ENCODE peak calls at places on chromosomes 1 and 21, in four cellular contexts. One of them, this sample, is unnamed.

GRCh38 chr1:36884029-36884701 is 150.2 kb downstream of the GRIK3 start:
- DNase-seq in K562: no peak
- DNase-seq in GM12878: peak
- DNase-seq in HepG2: no peak
- DNase-seq in this sample: no peak

GRCh38 chr1:230215049-230215448 is 148.0 kb downstream of the GALNT2 start:
- DNase-seq in K562: no peak
- DNase-seq in GM12878: no peak
- DNase-seq in HepG2: peak
- DNase-seq in this sample: peak

GRCh38 chr1:160777486-160778089 is 18.4 kb upstream of the LY9 start:
- DNase-seq in GM12878: no peak
- DNase-seq in K562: peak
- DNase-seq in HepG2: peak
- DNase-seq in this sample: peak

GRCh38 chr1:32291145-32291707 is 657 bp upstream of the HDAC1 start:
- DNase-seq in K562: no peak
- DNase-seq in HepG2: peak
- DNase-seq in GM12878: no peak
- DNase-seq in this sample: no peak

GRCh38 chr1:157404063-157404501 is 148.2 kb downstream of the FCRL5 start:
- DNase-seq in GM12878: no peak
- DNase-seq in K562: no peak
- DNase-seq in HepG2: no peak
- DNase-seq in this sample: no peak

GRCh38 chr1:7690076-7690475 is 81.0 kb upstream of the VAMP3 start:
- DNase-seq in HepG2: no peak
- DNase-seq in GM12878: no peak
- DNase-seq in K562: no peak
- DNase-seq in this sample: no peak

GRCh38 chr21:23003951-23004350 is 2005.7 kb downstream of the NCAM2 start:
- DNase-seq in GM12878: no peak
- DNase-seq in K562: no peak
- DNase-seq in HepG2: no peak
- DNase-seq in this sample: no peak

GRCh38 chr21:46413365-46413696 is 45.4 kb upstream of the DIP2A start:
- DNase-seq in GM12878: no peak
- DNase-seq in HepG2: no peak
- DNase-seq in K562: no peak
- DNase-seq in this sample: no peak

GRCh38 chr1:222009105-222009730 is 267.3 kb upstream of the DUSP10 start:
- DNase-seq in GM12878: peak
- DNase-seq in HepG2: peak
- DNase-seq in K562: peak
- DNase-seq in this sample: peak

GRCh38 chr1:234613992-234614584 is 4.1 kb upstream of the IRF2BP2 start:
- DNase-seq in K562: no peak
- DNase-seq in HepG2: no peak
- DNase-seq in GM12878: no peak
- DNase-seq in this sample: no peak

GRCh38 chr1:15424981-15425380 is 13.3 kb upstream of the CTRC start:
- DNase-seq in HepG2: no peak
- DNase-seq in GM12878: no peak
- DNase-seq in K562: no peak
- DNase-seq in this sample: no peak

GRCh38 chr1:76940586-76941335 is 73.5 kb downstream of the ST6GALNAC5 start:
- DNase-seq in HepG2: no peak
- DNase-seq in GM12878: no peak
- DNase-seq in K562: no peak
- DNase-seq in this sample: no peak

GRCh38 chr1:36775716-36776115 is 258.6 kb downstream of the GRIK3 start:
- DNase-seq in K562: no peak
- DNase-seq in GM12878: no peak
- DNase-seq in HepG2: no peak
- DNase-seq in this sample: no peak

GRCh38 chr1:51303751-51304196 is 26.6 kb downstream of the TTC39A start:
- DNase-seq in K562: no peak
- DNase-seq in HepG2: no peak
- DNase-seq in GM12878: peak
- DNase-seq in this sample: no peak

GRCh38 chr1:63537940-63538339 is 14.6 kb downstream of the EFCAB7 start:
- DNase-seq in HepG2: no peak
- DNase-seq in K562: no peak
- DNase-seq in GM12878: no peak
- DNase-seq in this sample: peak

GRCh38 chr1:154818911-154819310 is 51.2 kb downstream of the KCNN3 start:
- DNase-seq in HepG2: no peak
- DNase-seq in K562: no peak
- DNase-seq in GM12878: no peak
- DNase-seq in this sample: no peak

GRCh38 chr1:186465956-186466355 is 5.0 kb upstream of the PDC start:
- DNase-seq in HepG2: no peak
- DNase-seq in GM12878: no peak
- DNase-seq in K562: no peak
- DNase-seq in this sample: no peak

GRCh38 chr1:1915911-1916835 is 1.1 kb downstream of the CALML6 start:
- DNase-seq in K562: no peak
- DNase-seq in GM12878: no peak
- DNase-seq in HepG2: no peak
- DNase-seq in this sample: no peak

GRCh38 chr1:42484382-42484781 is 21.3 kb downstream of the CCDC30 start:
- DNase-seq in K562: no peak
- DNase-seq in HepG2: peak
- DNase-seq in GM12878: no peak
- DNase-seq in this sample: no peak

GRCh38 chr1:182397653-182398388 is 2.6 kb downstream of the TEDDM1 start:
- DNase-seq in K562: no peak
- DNase-seq in GM12878: no peak
- DNase-seq in HepG2: no peak
- DNase-seq in this sample: no peak

GRCh38 chr1:222791006-222791710 is 23.7 kb upstream of the DISP1 start:
- DNase-seq in HepG2: no peak
- DNase-seq in K562: no peak
- DNase-seq in GM12878: no peak
- DNase-seq in this sample: no peak

GRCh38 chr1:84269286-84269685 is 32.2 kb upstream of the SAMD13 start:
- DNase-seq in HepG2: no peak
- DNase-seq in GM12878: no peak
- DNase-seq in K562: no peak
- DNase-seq in this sample: no peak

DNA sequence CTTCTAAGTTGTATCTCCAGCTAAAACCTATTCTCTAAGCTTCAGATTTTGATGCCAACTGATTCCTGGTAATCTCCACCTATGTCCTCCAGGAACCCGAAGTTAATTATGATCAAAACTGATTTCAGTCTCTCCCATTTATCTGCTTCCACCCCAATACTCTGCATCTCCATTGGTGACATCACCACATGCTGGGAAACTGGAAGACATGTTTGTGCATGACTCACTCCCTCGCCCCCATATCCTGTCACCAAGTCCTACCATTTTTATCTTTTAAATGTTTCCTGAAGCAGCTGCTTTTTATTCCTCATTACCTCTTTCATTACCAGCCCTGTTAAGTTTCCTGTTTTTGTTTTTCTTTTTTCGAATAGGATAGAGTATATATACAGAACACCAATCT is 228.5 kb downstream of the LRRC40 start:
- DNase-seq in K562: no peak
- DNase-seq in GM12878: no peak
- DNase-seq in HepG2: no peak
- DNase-seq in this sample: no peak
- TF ChIP-seq JUNB in K562: peak
- TF ChIP-seq JUNB in GM12878: no peak
- TF ChIP-seq JUNB in HepG2: no peak
- TF ChIP-seq JUNB in this sample: no peak

GRCh38 chr1:61451214-61451968 is 273.6 kb downstream of the TM2D1 start:
- DNase-seq in K562: no peak
- DNase-seq in GM12878: no peak
- DNase-seq in HepG2: no peak
- DNase-seq in this sample: no peak
- TF ChIP-seq POLR2AphosphoS5 in K562: no peak
- TF ChIP-seq POLR2AphosphoS5 in GM12878: no peak
- TF ChIP-seq POLR2AphosphoS5 in HepG2: no peak
- TF ChIP-seq POLR2AphosphoS5 in this sample: no peak

GRCh38 chr1:181010789-181011188 is 11.9 kb downstream of the STX6 start:
- DNase-seq in GM12878: no peak
- DNase-seq in HepG2: no peak
- DNase-seq in K562: no peak
- DNase-seq in this sample: no peak
- TF ChIP-seq JUNB in GM12878: no peak
- TF ChIP-seq JUNB in HepG2: no peak
- TF ChIP-seq JUNB in K562: no peak
- TF ChIP-seq JUNB in this sample: no peak

GRCh38 chr1:10899490-10900264 is 103.2 kb upstream of the CASZ1 start:
- DNase-seq in HepG2: no peak
- DNase-seq in GM12878: no peak
- DNase-seq in K562: no peak
- DNase-seq in this sample: no peak

GRCh38 chr1:10900265-10900651 is 103.8 kb upstream of the CASZ1 start:
- DNase-seq in K562: no peak
- DNase-seq in GM12878: no peak
- DNase-seq in HepG2: no peak
- DNase-seq in this sample: no peak

GRCh38 chr1:10900691-10901090 is 104.2 kb upstream of the CASZ1 start:
- DNase-seq in HepG2: peak
- DNase-seq in K562: no peak
- DNase-seq in GM12878: no peak
- DNase-seq in this sample: peak

GRCh38 chr1:10901894-10902805 is 105.7 kb upstream of the CASZ1 start:
- DNase-seq in K562: no peak
- DNase-seq in GM12878: no peak
- DNase-seq in HepG2: no peak
- DNase-seq in this sample: no peak

GRCh38 chr1:10901091-10901893 is 104.8 kb upstream of the CASZ1 start:
- DNase-seq in K562: no peak
- DNase-seq in GM12878: no peak
- DNase-seq in HepG2: no peak
- DNase-seq in this sample: no peak
- TF ChIP-seq POLR2AphosphoS5 in K562: no peak
- TF ChIP-seq POLR2AphosphoS5 in GM12878: no peak
- TF ChIP-seq POLR2AphosphoS5 in HepG2: no peak
- TF ChIP-seq POLR2AphosphoS5 in this sample: no peak

DNA sequence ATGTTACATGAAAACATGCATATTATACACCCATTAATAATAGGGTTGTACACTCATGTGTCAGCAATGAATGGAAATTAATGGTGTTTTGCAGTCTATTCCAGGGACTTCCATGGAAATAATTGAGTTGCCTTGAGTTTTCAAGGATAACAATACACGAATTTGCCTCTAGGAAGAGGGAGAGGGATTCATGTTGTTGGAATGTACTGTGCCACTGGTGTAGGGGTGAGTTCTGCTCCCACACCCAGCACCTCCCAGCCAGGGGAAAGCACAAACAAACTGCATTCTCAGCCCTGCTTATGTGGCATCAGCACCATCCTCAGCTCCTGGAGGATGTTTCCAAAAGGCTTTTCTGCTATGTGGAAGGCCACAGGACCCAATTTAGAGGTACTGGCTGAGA is 57.8 kb downstream of the BCAR3 start:
- DNase-seq in K562: no peak
- DNase-seq in HepG2: no peak
- DNase-seq in GM12878: no peak
- DNase-seq in this sample: no peak
- TF ChIP-seq JUNB in K562: no peak
- TF ChIP-seq JUNB in HepG2: no peak
- TF ChIP-seq JUNB in GM12878: no peak
- TF ChIP-seq JUNB in this sample: no peak

GRCh38 chr1:67700220-67700619 is 15.2 kb downstream of the GADD45A start:
- DNase-seq in HepG2: no peak
- DNase-seq in GM12878: no peak
- DNase-seq in K562: peak
- DNase-seq in this sample: no peak
- TF ChIP-seq POLR2AphosphoS5 in HepG2: no peak
- TF ChIP-seq POLR2AphosphoS5 in GM12878: no peak
- TF ChIP-seq POLR2AphosphoS5 in K562: no peak
- TF ChIP-seq POLR2AphosphoS5 in this sample: no peak

DNA sequence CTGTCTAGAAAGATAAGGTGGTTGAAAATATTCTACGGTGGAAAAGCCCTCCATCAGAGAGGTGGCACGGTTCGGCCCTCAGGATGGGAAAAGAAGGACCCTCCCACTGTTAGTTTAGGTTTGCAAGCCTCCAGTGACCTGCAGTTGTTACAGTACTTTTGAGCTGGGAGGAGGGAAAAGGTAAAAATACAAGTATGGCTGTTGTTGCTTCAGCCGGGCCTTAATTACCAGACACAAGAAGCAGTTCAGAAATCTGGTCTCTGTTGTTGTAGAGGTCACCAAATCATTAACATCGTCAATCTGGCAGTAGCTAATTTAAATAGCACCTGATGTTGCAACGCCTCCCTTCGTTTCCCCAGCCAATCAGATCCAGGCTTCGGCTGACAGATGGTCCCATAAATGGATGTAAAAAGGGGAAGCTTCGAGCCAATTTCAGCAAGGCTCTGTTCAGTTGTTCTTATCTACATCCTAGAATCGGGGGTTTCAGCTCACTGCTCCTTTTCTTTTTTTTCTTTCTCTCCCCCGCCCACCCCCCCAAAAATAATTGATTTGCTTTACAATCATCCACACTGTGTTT is at the start of gene ELAVL4:
- DNase-seq in HepG2: no peak
- DNase-seq in GM12878: no peak
- DNase-seq in K562: no peak
- DNase-seq in this sample: peak
- TF ChIP-seq JUNB in HepG2: no peak
- TF ChIP-seq JUNB in GM12878: no peak
- TF ChIP-seq JUNB in K562: no peak
- TF ChIP-seq JUNB in this sample: no peak

DNA sequence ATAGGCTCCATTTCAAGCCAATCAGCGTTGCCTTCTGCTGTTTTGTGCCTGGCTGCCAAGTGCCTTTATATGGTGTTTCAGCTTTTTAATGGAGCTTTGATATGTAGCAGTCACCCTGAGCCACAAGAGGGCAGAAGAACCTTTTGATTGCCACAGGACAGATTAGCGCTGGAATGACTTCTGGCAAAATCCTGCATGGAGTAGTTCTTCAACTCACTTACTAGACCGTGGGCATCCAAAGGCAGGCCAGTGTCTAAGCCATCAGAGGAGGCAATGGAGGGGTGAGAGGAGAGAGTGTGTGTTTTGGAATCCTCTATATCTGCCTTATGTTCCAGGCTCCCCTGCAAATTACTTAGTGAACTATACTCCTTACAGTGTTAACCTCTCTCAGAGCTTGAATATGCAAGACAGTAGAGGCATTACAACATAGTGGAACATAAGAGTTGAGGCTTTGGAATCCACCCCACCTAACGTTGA is 56.2 kb downstream of the ST3GAL3 start:
- DNase-seq in K562: peak
- DNase-seq in GM12878: peak
- DNase-seq in HepG2: peak
- DNase-seq in this sample: peak
- TF ChIP-seq POLR2AphosphoS5 in K562: no peak
- TF ChIP-seq POLR2AphosphoS5 in GM12878: no peak
- TF ChIP-seq POLR2AphosphoS5 in HepG2: no peak
- TF ChIP-seq POLR2AphosphoS5 in this sample: no peak

This sample was measured in GM23338.